ENCODE peak calls at places on chromosome 9, in ten cellular contexts. C is AG10803, I is mammary epithelial cell, A is left ventricle myocardium inferior, B is T-helper 9 cell, F is NCI-H2081, W is brain microvascular endothelial cell, K is kidney glomerular epithelial cell, D is epithelial cell of prostate, Y is GM04504. L is an unnamed sample.

GRCh38 chr9:13900449-13900848 is 413.5 kb downstream of the NFIB start:
- DNase-seq in C (no peak), I (peak), A (no peak), B (no peak), F (peak), W (no peak), K (no peak), D (peak), Y (no peak), L (no peak)

GRCh38 chr9:107260437-107261081 is 22.5 kb upstream of the RAD23B start:
- DNase-seq in C (no peak), I (peak), A (no peak), B (no peak), F (peak), W (no peak), K (no peak), D (no peak), Y (no peak), L (no peak)

GRCh38 chr9:15509931-15510788 is 610 bp downstream of the PSIP1 start:
- DNase-seq in C (peak), I (no peak), A (peak), B (peak), F (peak), W (peak), K (no peak), D (no peak), Y (no peak), L (no peak)

GRCh38 chr9:131402738-131403492 is 9.0 kb downstream of the PRRC2B start:
- DNase-seq in C (peak), I (peak), A (peak), B (no peak), F (peak), W (peak), K (peak), D (no peak), Y (peak), L (peak)

GRCh38 chr9:88799706-88800682 is 191.3 kb upstream of the S1PR3 start:
- DNase-seq in C (no peak), I (no peak), A (no peak), B (no peak), F (no peak), W (no peak), K (no peak), D (no peak), Y (no peak), L (no peak)

GRCh38 chr9:93223241-93224180 is 39.6 kb downstream of the WNK2 start:
- DNase-seq in C (peak), I (peak), A (no peak), B (no peak), F (peak), W (peak), K (no peak), D (peak), Y (peak), L (peak)

GRCh38 chr9:93902051-93902779 is 52.9 kb downstream of the BARX1 start:
- DNase-seq in C (no peak), I (no peak), A (no peak), B (no peak), F (no peak), W (no peak), K (no peak), D (no peak), Y (no peak), L (no peak)

GRCh38 chr9:89353989-89354388 is 35.7 kb downstream of the SECISBP2 start:
- DNase-seq in C (peak), I (no peak), A (no peak), B (no peak), F (peak), W (no peak), K (no peak), D (no peak), Y (no peak), L (no peak)

GRCh38 chr9:111992523-111992922 is 95.9 kb downstream of the UGCG start:
- DNase-seq in C (peak), I (peak), A (no peak), B (no peak), F (no peak), W (peak), K (peak), D (peak), Y (no peak), L (no peak)

GRCh38 chr9:6563036-6563435 is 82.5 kb downstream of the GLDC start:
- DNase-seq in C (no peak), I (no peak), A (no peak), B (no peak), F (no peak), W (no peak), K (no peak), D (no peak), Y (no peak), L (no peak)

GRCh38 chr9:116564266-116564793 is 122.8 kb upstream of the TRIM32 start:
- DNase-seq in C (no peak), I (no peak), A (no peak), B (no peak), F (no peak), W (no peak), K (no peak), D (no peak), Y (no peak), L (no peak)

GRCh38 chr9:99259231-99259918 is 37.3 kb downstream of the SEC61B start:
- DNase-seq in C (peak), I (no peak), A (peak), B (no peak), F (no peak), W (no peak), K (peak), D (no peak), Y (no peak), L (no peak)

GRCh38 chr9:125317704-125318103 is 56.1 kb downstream of the GAPVD1 start:
- DNase-seq in C (no peak), I (no peak), A (no peak), B (no peak), F (no peak), W (no peak), K (no peak), D (no peak), Y (no peak), L (no peak)

GRCh38 chr9:108186996-108187395 is 668.8 kb downstream of the ACTL7B start:
- DNase-seq in C (peak), I (no peak), A (peak), B (no peak), F (no peak), W (peak), K (no peak), D (no peak), Y (no peak), L (peak)

GRCh38 chr9:13860926-13861325 is 453.0 kb downstream of the NFIB start:
- DNase-seq in C (no peak), I (no peak), A (no peak), B (no peak), F (no peak), W (no peak), K (no peak), D (no peak), Y (no peak), L (no peak)

GRCh38 chr9:123046796-123047195 is 13.3 kb downstream of the GPR21 start:
- DNase-seq in C (no peak), I (no peak), A (no peak), B (no peak), F (no peak), W (no peak), K (no peak), D (no peak), Y (no peak), L (no peak)

GRCh38 chr9:21331676-21332402 is 3.4 kb downstream of the KLHL9 start:
- DNase-seq in C (peak), I (no peak), A (no peak), B (no peak), F (no peak), W (no peak), K (no peak), D (no peak), Y (no peak), L (no peak)

GRCh38 chr9:137107312-137107921 is 7.1 kb downstream of the DPP7 start:
- DNase-seq in C (no peak), I (no peak), A (no peak), B (no peak), F (no peak), W (no peak), K (no peak), D (no peak), Y (no peak), L (no peak)

GRCh38 chr9:14031015-14031414 is 282.9 kb downstream of the NFIB start:
- DNase-seq in C (no peak), I (no peak), A (peak), B (no peak), F (peak), W (peak), K (no peak), D (no peak), Y (no peak), L (no peak)

L was measured in AG09309.